ENCODE peak calls at places on chromosomes 7 and 10, in four cellular contexts. One of them, this sample, is unnamed.

GRCh38 chr10:120750167-120750566 is 101.0 kb upstream of the WDR11 start:
- DNase-seq in kidney epithelial cell: no peak
- DNase-seq in RWPE2: no peak
- DNase-seq in tibial nerve: no peak
- DNase-seq in this sample: no peak

GRCh38 chr7:98254951-98255610 is 3.0 kb upstream of the TECPR1 start:
- DNase-seq in kidney epithelial cell: no peak
- DNase-seq in RWPE2: no peak
- DNase-seq in tibial nerve: no peak
- DNase-seq in this sample: no peak

GRCh38 chr10:113872139-113873030 is 17.9 kb downstream of the NHLRC2 start:
- DNase-seq in kidney epithelial cell: no peak
- DNase-seq in RWPE2: no peak
- DNase-seq in tibial nerve: no peak
- DNase-seq in this sample: no peak

GRCh38 chr10:97427571-97428179 is 1.7 kb downstream of the PGAM1 start:
- DNase-seq in kidney epithelial cell: no peak
- DNase-seq in RWPE2: no peak
- DNase-seq in tibial nerve: no peak
- DNase-seq in this sample: no peak

GRCh38 chr10:3124412-3125175 is 48.0 kb downstream of the PITRM1 start:
- DNase-seq in kidney epithelial cell: no peak
- DNase-seq in RWPE2: no peak
- DNase-seq in tibial nerve: no peak
- DNase-seq in this sample: no peak

GRCh38 chr7:89072094-89072493 is 276.6 kb upstream of the TEX47 start:
- DNase-seq in kidney epithelial cell: peak; percentile 10
- DNase-seq in RWPE2: no peak
- DNase-seq in tibial nerve: peak; percentile 14
- DNase-seq in this sample: no peak

GRCh38 chr7:6178273-6179029 is 94.0 kb downstream of the CYTH3 start:
- DNase-seq in kidney epithelial cell: no peak
- DNase-seq in RWPE2: no peak
- DNase-seq in tibial nerve: no peak
- DNase-seq in this sample: no peak

GRCh38 chr7:51827641-51828040 is 511.0 kb upstream of the COBL start:
- DNase-seq in kidney epithelial cell: no peak
- DNase-seq in RWPE2: no peak
- DNase-seq in tibial nerve: no peak
- DNase-seq in this sample: no peak

GRCh38 chr7:155821851-155822250 is 9.6 kb upstream of the SHH start:
- DNase-seq in kidney epithelial cell: no peak
- DNase-seq in RWPE2: no peak
- DNase-seq in tibial nerve: no peak
- DNase-seq in this sample: no peak

GRCh38 chr10:123017421-123018165 is 8.8 kb downstream of the ACADSB start:
- DNase-seq in kidney epithelial cell: no peak
- DNase-seq in RWPE2: no peak
- DNase-seq in tibial nerve: no peak
- DNase-seq in this sample: no peak

GRCh38 chr7:18667466-18667865 is 171.9 kb downstream of the HDAC9 start:
- DNase-seq in kidney epithelial cell: peak; percentile 47
- DNase-seq in RWPE2: no peak
- DNase-seq in tibial nerve: no peak
- DNase-seq in this sample: no peak

GRCh38 chr10:77638766-77639101 is 1.1 kb upstream of the KCNMA1 start:
- DNase-seq in kidney epithelial cell: no peak
- DNase-seq in RWPE2: no peak
- DNase-seq in tibial nerve: no peak
- DNase-seq in this sample: no peak

GRCh38 chr7:157250605-157251228 is 86.1 kb upstream of the DNAJB6 start:
- DNase-seq in kidney epithelial cell: no peak
- DNase-seq in RWPE2: no peak
- DNase-seq in tibial nerve: peak; percentile 66
- DNase-seq in this sample: no peak

GRCh38 chr7:86991844-86992243 is 67.6 kb downstream of the ELAPOR2 start:
- DNase-seq in kidney epithelial cell: no peak
- DNase-seq in RWPE2: no peak
- DNase-seq in tibial nerve: no peak
- DNase-seq in this sample: no peak

GRCh38 chr10:84755311-84755710 is 426.9 kb downstream of the CCSER2 start:
- DNase-seq in kidney epithelial cell: no peak
- DNase-seq in RWPE2: no peak
- DNase-seq in tibial nerve: no peak
- DNase-seq in this sample: no peak

GRCh38 chr10:27547047-27547446 is 42.9 kb downstream of the RAB18 start:
- DNase-seq in kidney epithelial cell: no peak
- DNase-seq in RWPE2: no peak
- DNase-seq in tibial nerve: no peak
- DNase-seq in this sample: no peak

GRCh38 chr10:27550823-27551222 is 46.7 kb downstream of the RAB18 start:
- DNase-seq in kidney epithelial cell: no peak
- DNase-seq in RWPE2: no peak
- DNase-seq in tibial nerve: no peak
- DNase-seq in this sample: no peak

GRCh38 chr10:27542812-27543211 is 38.7 kb downstream of the RAB18 start:
- DNase-seq in kidney epithelial cell: no peak
- DNase-seq in RWPE2: no peak
- DNase-seq in tibial nerve: no peak
- DNase-seq in this sample: no peak

GRCh38 chr10:27542324-27542723 is 38.2 kb downstream of the RAB18 start:
- DNase-seq in kidney epithelial cell: no peak
- DNase-seq in RWPE2: no peak
- DNase-seq in tibial nerve: no peak
- DNase-seq in this sample: no peak

DNA sequence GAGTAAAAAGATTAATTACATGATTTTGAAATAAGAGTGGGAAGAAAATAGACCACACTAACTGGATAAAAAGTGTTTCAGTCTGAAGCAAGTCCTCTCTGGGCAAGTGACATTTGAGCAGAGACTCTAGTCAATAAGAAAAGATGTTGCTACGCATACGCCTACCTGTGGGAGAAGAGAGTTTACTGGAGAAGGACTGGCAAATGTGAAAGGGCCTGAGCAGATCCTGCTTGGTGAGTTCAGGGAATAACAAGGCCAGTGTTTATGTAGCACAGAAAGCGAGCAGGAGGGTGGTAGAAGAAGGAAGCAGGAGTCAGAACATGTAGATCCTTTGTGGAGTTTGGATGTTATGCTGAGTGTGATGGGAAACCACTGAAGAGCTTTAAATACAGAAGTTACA is 43.4 kb downstream of the RAB18 start:
- DNase-seq in kidney epithelial cell: no peak
- DNase-seq in RWPE2: no peak
- DNase-seq in tibial nerve: no peak
- DNase-seq in this sample: no peak
- TF ChIP-seq CTCF in kidney epithelial cell: no peak
- TF ChIP-seq CTCF in RWPE2: no peak
- TF ChIP-seq CTCF in tibial nerve: no peak
- TF ChIP-seq CTCF in this sample: no peak

GRCh38 chr7:37732253-37732652 is 48.7 kb downstream of the GPR141 start:
- DNase-seq in kidney epithelial cell: no peak
- DNase-seq in RWPE2: no peak
- DNase-seq in tibial nerve: peak; percentile 83
- DNase-seq in this sample: no peak
- TF ChIP-seq CTCF in kidney epithelial cell: peak; percentile 40
- TF ChIP-seq CTCF in RWPE2: peak; percentile 77
- TF ChIP-seq CTCF in tibial nerve: peak; percentile 77
- TF ChIP-seq CTCF in this sample: peak; percentile 48

GRCh38 chr7:31642681-31643115 is 44.3 kb upstream of the PPP1R17 start:
- DNase-seq in kidney epithelial cell: no peak
- DNase-seq in RWPE2: no peak
- DNase-seq in tibial nerve: no peak
- DNase-seq in this sample: no peak

GRCh38 chr7:31646969-31647368 is 40.0 kb upstream of the PPP1R17 start:
- DNase-seq in kidney epithelial cell: no peak
- DNase-seq in RWPE2: no peak
- DNase-seq in tibial nerve: no peak
- DNase-seq in this sample: no peak

GRCh38 chr7:31651800-31652326 is 35.2 kb upstream of the PPP1R17 start:
- DNase-seq in kidney epithelial cell: no peak
- DNase-seq in RWPE2: no peak
- DNase-seq in tibial nerve: no peak
- DNase-seq in this sample: no peak

GRCh38 chr7:31651234-31651633 is 35.8 kb upstream of the PPP1R17 start:
- DNase-seq in kidney epithelial cell: no peak
- DNase-seq in RWPE2: no peak
- DNase-seq in tibial nerve: no peak
- DNase-seq in this sample: no peak

DNA sequence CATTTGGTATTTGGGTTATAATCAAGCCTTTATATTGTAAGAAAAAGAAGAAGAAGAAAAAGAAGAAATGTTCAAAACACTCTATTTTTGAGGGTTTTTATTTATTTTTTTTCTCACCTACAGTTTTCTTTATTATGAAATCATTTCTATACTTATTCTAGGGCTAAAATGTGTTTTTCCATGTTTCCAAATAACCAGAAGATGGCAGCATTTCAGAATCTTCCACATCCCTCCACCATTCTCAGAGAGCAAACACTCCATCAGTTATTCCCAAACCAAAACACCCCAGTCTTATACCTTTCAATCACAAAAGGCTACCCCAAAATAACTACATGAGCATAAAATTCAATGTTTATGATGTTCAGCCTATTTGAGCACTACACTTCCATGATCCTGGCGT is 38.7 kb upstream of the PPP1R17 start:
- DNase-seq in kidney epithelial cell: no peak
- DNase-seq in RWPE2: no peak
- DNase-seq in tibial nerve: no peak
- DNase-seq in this sample: no peak
- TF ChIP-seq CTCF in kidney epithelial cell: peak; percentile 34
- TF ChIP-seq CTCF in RWPE2: peak; percentile 41
- TF ChIP-seq CTCF in tibial nerve: no peak
- TF ChIP-seq CTCF in this sample: peak; percentile 32

DNA sequence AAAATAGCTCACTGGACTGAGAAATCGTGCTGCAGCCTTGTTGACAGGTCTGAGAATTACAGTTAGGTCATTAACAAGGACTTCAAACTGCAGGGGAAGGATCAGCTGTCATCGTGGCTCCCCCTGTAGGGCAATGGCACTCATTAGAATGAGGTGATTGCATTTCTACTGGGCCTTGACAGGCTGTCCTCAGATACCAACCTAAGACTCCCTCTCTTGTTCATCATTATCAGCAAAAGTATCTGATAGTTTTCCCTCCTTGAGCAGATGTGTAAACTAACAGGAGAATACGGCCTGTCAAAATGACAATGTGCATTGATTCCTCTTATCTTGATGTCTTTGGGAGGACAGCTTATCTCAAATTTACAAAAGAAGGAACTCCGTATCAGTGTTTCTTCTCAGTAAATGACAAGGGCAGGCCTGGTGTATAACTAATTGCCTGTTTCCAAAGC is 648.5 kb upstream of the LRRN3 start:
- DNase-seq in kidney epithelial cell: peak; percentile 21
- DNase-seq in RWPE2: no peak
- DNase-seq in tibial nerve: no peak
- DNase-seq in this sample: no peak
- TF ChIP-seq CTCF in kidney epithelial cell: peak; percentile 86
- TF ChIP-seq CTCF in RWPE2: peak; percentile 69
- TF ChIP-seq CTCF in tibial nerve: no peak
- TF ChIP-seq CTCF in this sample: no peak

DNA sequence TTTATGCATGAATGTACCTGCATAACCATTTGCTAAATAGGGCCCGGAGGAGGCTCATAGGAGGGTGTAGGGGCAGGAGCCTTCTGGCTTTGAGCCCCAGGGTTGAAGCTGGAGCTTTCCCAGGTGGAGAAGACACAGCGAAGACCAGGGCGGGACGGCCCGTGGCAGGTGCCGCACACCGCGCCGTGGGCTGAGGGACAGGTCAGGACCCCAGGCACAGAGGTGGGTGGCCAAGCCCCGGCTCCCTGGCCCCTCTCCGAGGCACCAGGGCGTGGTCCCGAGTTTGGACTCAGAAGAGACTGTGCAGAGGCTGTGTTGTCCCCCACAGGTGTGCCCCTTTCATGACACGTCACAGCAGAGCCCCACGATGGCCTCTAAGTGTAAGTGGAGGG is 56.5 kb downstream of the PWWP2B start:
- DNase-seq in kidney epithelial cell: no peak
- DNase-seq in RWPE2: no peak
- DNase-seq in tibial nerve: no peak
- DNase-seq in this sample: no peak
- TF ChIP-seq CTCF in kidney epithelial cell: no peak
- TF ChIP-seq CTCF in RWPE2: peak; percentile 76
- TF ChIP-seq CTCF in tibial nerve: no peak
- TF ChIP-seq CTCF in this sample: peak; percentile 1

DNA sequence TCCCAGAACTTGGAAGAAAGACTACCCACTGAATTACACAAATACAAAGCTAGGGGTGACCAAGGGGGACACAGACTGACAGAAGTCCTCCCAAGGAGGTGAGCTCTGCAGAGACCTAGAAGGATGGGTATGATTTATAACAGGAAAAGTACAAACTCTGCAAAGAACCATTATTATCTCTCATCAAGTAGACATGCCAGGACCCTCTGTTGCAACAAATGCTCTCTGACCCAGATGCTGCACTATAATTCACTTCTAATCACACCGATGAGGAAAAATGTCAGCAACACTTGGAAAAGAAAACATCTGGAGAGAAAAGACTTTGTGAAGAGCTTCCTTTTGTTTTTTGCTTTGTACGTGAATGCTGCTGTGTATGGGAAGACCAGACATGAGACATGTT is 178.3 kb upstream of the PDE1C start:
- DNase-seq in kidney epithelial cell: no peak
- DNase-seq in RWPE2: no peak
- DNase-seq in tibial nerve: no peak
- DNase-seq in this sample: no peak
- TF ChIP-seq CTCF in kidney epithelial cell: no peak
- TF ChIP-seq CTCF in RWPE2: no peak
- TF ChIP-seq CTCF in tibial nerve: no peak
- TF ChIP-seq CTCF in this sample: no peak

GRCh38 chr10:11631890-11632587 is 20.6 kb upstream of the USP6NL start:
- DNase-seq in kidney epithelial cell: no peak
- DNase-seq in RWPE2: no peak
- DNase-seq in tibial nerve: no peak
- DNase-seq in this sample: no peak

GRCh38 chr10:11626071-11626470 is 14.6 kb upstream of the USP6NL start:
- DNase-seq in kidney epithelial cell: no peak
- DNase-seq in RWPE2: no peak
- DNase-seq in tibial nerve: no peak
- DNase-seq in this sample: no peak

GRCh38 chr10:11636761-11637166 is 25.3 kb upstream of the USP6NL start:
- DNase-seq in kidney epithelial cell: no peak
- DNase-seq in RWPE2: no peak
- DNase-seq in tibial nerve: no peak
- DNase-seq in this sample: no peak

GRCh38 chr10:11629731-11630130 is 18.3 kb upstream of the USP6NL start:
- DNase-seq in kidney epithelial cell: no peak
- DNase-seq in RWPE2: no peak
- DNase-seq in tibial nerve: no peak
- DNase-seq in this sample: no peak

GRCh38 chr10:11631291-11631690 is 19.8 kb upstream of the USP6NL start:
- DNase-seq in kidney epithelial cell: no peak
- DNase-seq in RWPE2: no peak
- DNase-seq in tibial nerve: no peak
- DNase-seq in this sample: no peak
- TF ChIP-seq CTCF in kidney epithelial cell: no peak
- TF ChIP-seq CTCF in RWPE2: no peak
- TF ChIP-seq CTCF in tibial nerve: no peak
- TF ChIP-seq CTCF in this sample: no peak

This sample was measured in mesothelial cell of epicardium.